ENCODE peak calls at places on chromosomes 11 and 22, in nine cellular contexts. U is HepG2, G is progenitor cell of endocrine pancreas, T is AG09319, W is epithelial cell of esophagus, I is coronary artery, B is uterus, Y is A549, M is brain microvascular endothelial cell. X is an unnamed sample.

GRCh38 chr11:19498986-19499669 is 213.5 kb upstream of the NAV2 start:
- DNase-seq in U (no peak), G (no peak), T (peak), W (peak), I (no peak), B (no peak), Y (no peak), M (peak), X (no peak)

GRCh38 chr22:45709866-45710265 is 38.2 kb downstream of the ATXN10 start:
- DNase-seq in U (no peak), G (no peak), T (no peak), W (peak), I (no peak), B (no peak), Y (no peak), M (peak), X (no peak)

GRCh38 chr11:102438311-102439062 is 14.1 kb downstream of the TMEM123 start:
- DNase-seq in U (peak), G (peak), T (no peak), W (no peak), I (no peak), B (no peak), Y (no peak), M (peak), X (no peak)

GRCh38 chr11:79592441-79593223 is 151.8 kb upstream of the TENM4 start:
- DNase-seq in U (no peak), G (no peak), T (no peak), W (no peak), I (no peak), B (no peak), Y (no peak), M (no peak), X (no peak)

GRCh38 chr11:19316434-19316833 is 75.7 kb upstream of the E2F8 start:
- DNase-seq in U (no peak), G (no peak), T (no peak), W (no peak), I (no peak), B (peak), Y (no peak), M (no peak), X (no peak)

GRCh38 chr11:88338223-88338661 is 706 bp upstream of the CTSC start:
- DNase-seq in U (peak), G (no peak), T (no peak), W (peak), I (no peak), B (peak), Y (peak), M (peak), X (no peak)

GRCh38 chr11:48167380-48167779 is 49.2 kb upstream of the OR4B1 start:
- DNase-seq in U (no peak), G (no peak), T (no peak), W (no peak), I (no peak), B (no peak), Y (no peak), M (no peak), X (no peak)

GRCh38 chr22:41699264-41700104 is at the start of gene MEI1:
- DNase-seq in U (no peak), G (peak), T (peak), W (peak), I (no peak), B (peak), Y (no peak), M (peak), X (peak)

GRCh38 chr11:114174712-114175495 is 115.4 kb downstream of the ZBTB16 start:
- DNase-seq in U (no peak), G (no peak), T (no peak), W (peak), I (no peak), B (no peak), Y (no peak), M (no peak), X (no peak)

GRCh38 chr11:33321483-33321882 is 64.3 kb downstream of the HIPK3 start:
- DNase-seq in U (no peak), G (no peak), T (no peak), W (no peak), I (no peak), B (no peak), Y (no peak), M (no peak), X (no peak)

GRCh38 chr11:9748361-9748970 is 84.6 kb downstream of the SWAP70 start:
- DNase-seq in U (peak), G (no peak), T (peak), W (peak), I (no peak), B (no peak), Y (peak), M (peak), X (peak)

GRCh38 chr11:102831709-102832492 is 11.5 kb downstream of the MMP3 start:
- DNase-seq in U (peak), G (no peak), T (no peak), W (no peak), I (no peak), B (no peak), Y (no peak), M (no peak), X (no peak)

GRCh38 chr11:45887587-45887986 is 2.1 kb downstream of the MAPK8IP1 start:
- DNase-seq in U (no peak), G (no peak), T (no peak), W (no peak), I (no peak), B (no peak), Y (no peak), M (no peak), X (no peak)

GRCh38 chr11:76824980-76825725 is 35.6 kb upstream of the ACER3 start:
- DNase-seq in U (no peak), G (no peak), T (no peak), W (peak), I (no peak), B (no peak), Y (no peak), M (no peak), X (no peak)

GRCh38 chr22:49736538-49736937 is 91.1 kb downstream of the BRD1 start:
- DNase-seq in U (no peak), G (peak), T (no peak), W (no peak), I (no peak), B (no peak), Y (no peak), M (no peak), X (no peak)

GRCh38 chr22:28435960-28436359 is 243.7 kb downstream of the TTC28 start:
- DNase-seq in U (no peak), G (no peak), T (no peak), W (peak), I (no peak), B (no peak), Y (no peak), M (no peak), X (no peak)

GRCh38 chr11:126345759-126346585 is 9.5 kb upstream of the ST3GAL4 start:
- DNase-seq in U (no peak), G (no peak), T (peak), W (peak), I (no peak), B (peak), Y (no peak), M (peak), X (no peak)

GRCh38 chr22:27668828-27669797 is 132.4 kb downstream of the MN1 start:
- DNase-seq in U (peak), G (no peak), T (no peak), W (peak), I (no peak), B (no peak), Y (peak), M (peak), X (no peak)

GRCh38 chr11:117075186-117075585 is 23.0 kb downstream of the SIK3 start:
- DNase-seq in U (no peak), G (no peak), T (no peak), W (peak), I (no peak), B (no peak), Y (no peak), M (no peak), X (no peak)

GRCh38 chr22:27790396-27791216 is 10.9 kb downstream of the MN1 start:
- DNase-seq in U (no peak), G (no peak), T (no peak), W (no peak), I (no peak), B (no peak), Y (no peak), M (no peak), X (no peak)

GRCh38 chr11:121318848-121319834 is 26.6 kb downstream of the SC5D start:
- DNase-seq in U (peak), G (no peak), T (no peak), W (peak), I (no peak), B (no peak), Y (no peak), M (peak), X (no peak)

GRCh38 chr22:38177044-38177443 is 4.6 kb downstream of the PLA2G6 start:
- DNase-seq in U (no peak), G (no peak), T (no peak), W (no peak), I (peak), B (no peak), Y (no peak), M (no peak), X (no peak)

GRCh38 chr22:27372969-27373670 is 428.4 kb downstream of the MN1 start:
- DNase-seq in U (peak), G (peak), T (no peak), W (peak), I (no peak), B (no peak), Y (no peak), M (peak), X (no peak)

GRCh38 chr11:11263238-11264030 is 89.6 kb downstream of the CSNK2A3 start:
- DNase-seq in U (no peak), G (no peak), T (no peak), W (peak), I (no peak), B (peak), Y (no peak), M (peak), X (no peak)

GRCh38 chr11:120102050-120102861 is 35.7 kb downstream of the TRIM29 start:
- DNase-seq in U (no peak), G (no peak), T (no peak), W (no peak), I (no peak), B (no peak), Y (no peak), M (no peak), X (no peak)

GRCh38 chr11:46564459-46564858 is 29.4 kb downstream of the AMBRA1 start:
- DNase-seq in U (no peak), G (no peak), T (no peak), W (peak), I (no peak), B (no peak), Y (no peak), M (no peak), X (no peak)

GRCh38 chr22:29635734-29636357 is 32.4 kb downstream of the NF2 start:
- DNase-seq in U (peak), G (no peak), T (peak), W (peak), I (no peak), B (no peak), Y (peak), M (no peak), X (no peak)

GRCh38 chr11:44279483-44279882 is 30.5 kb downstream of the ALX4 start:
- DNase-seq in U (no peak), G (no peak), T (no peak), W (no peak), I (no peak), B (no peak), Y (no peak), M (no peak), X (no peak)

GRCh38 chr22:32562916-32563315 is 88.3 kb downstream of the FBXO7 start:
- DNase-seq in U (no peak), G (no peak), T (no peak), W (no peak), I (no peak), B (no peak), Y (no peak), M (no peak), X (no peak)

GRCh38 chr22:32564170-32565001 is 89.8 kb downstream of the FBXO7 start:
- DNase-seq in U (no peak), G (no peak), T (no peak), W (peak), I (no peak), B (no peak), Y (no peak), M (peak), X (no peak)

GRCh38 chr22:32565002-32565339 is 90.4 kb downstream of the FBXO7 start:
- DNase-seq in U (no peak), G (no peak), T (no peak), W (no peak), I (no peak), B (no peak), Y (no peak), M (no peak), X (no peak)

GRCh38 chr22:32571764-32572163 is 97.2 kb downstream of the FBXO7 start:
- DNase-seq in U (no peak), G (no peak), T (no peak), W (no peak), I (peak), B (no peak), Y (no peak), M (no peak), X (no peak)

GRCh38 chr22:32567544-32567943 is 92.9 kb downstream of the FBXO7 start:
- DNase-seq in U (no peak), G (no peak), T (no peak), W (no peak), I (peak), B (no peak), Y (no peak), M (no peak), X (no peak)
- TF ChIP-seq CTCF in U (no peak), G (no peak), T (no peak), W (no peak), I (no peak), B (no peak), Y (no peak), M (no peak), X (no peak)

DNA sequence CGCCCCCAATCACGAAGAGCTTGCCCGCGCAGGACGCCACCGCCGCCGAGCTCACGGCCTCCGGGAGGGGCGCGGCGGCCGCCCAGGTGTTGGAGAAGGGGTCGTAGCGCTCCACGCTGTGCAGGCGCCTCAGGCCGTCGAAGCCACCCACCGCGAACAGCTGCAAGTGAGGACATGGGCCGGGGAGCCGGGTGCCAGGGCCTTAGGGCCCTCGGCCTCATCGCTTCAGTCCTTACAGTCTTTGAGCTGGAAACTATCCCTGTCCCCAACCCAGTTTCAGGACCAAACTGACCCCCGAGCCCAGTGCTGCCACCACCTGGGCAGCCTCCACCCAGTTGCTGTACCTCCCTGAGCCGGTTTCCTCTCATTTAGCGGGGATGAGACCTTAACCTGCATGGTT is 7.6 kb downstream of the KLHL35 start:
- DNase-seq in U (no peak), G (no peak), T (no peak), W (no peak), I (no peak), B (no peak), Y (peak), M (no peak), X (no peak)
- TF ChIP-seq CTCF in U (peak), G (peak), T (peak), W (peak), I (no peak), B (no peak), Y (peak), M (peak), X (no peak)

GRCh38 chr11:57977709-57978108 is 46.0 kb upstream of the OR9Q1 start:
- DNase-seq in U (no peak), G (no peak), T (no peak), W (no peak), I (no peak), B (no peak), Y (no peak), M (no peak), X (no peak)
- TF ChIP-seq CTCF in U (no peak), G (no peak), T (no peak), W (no peak), I (no peak), B (no peak), Y (no peak), M (no peak), X (no peak)

GRCh38 chr11:35232961-35233360 is 94.0 kb downstream of the CD44 start:
- DNase-seq in U (no peak), G (no peak), T (no peak), W (no peak), I (no peak), B (no peak), Y (no peak), M (no peak), X (no peak)

GRCh38 chr11:35223429-35223828 is 84.5 kb downstream of the CD44 start:
- DNase-seq in U (no peak), G (no peak), T (peak), W (no peak), I (no peak), B (peak), Y (no peak), M (peak), X (no peak)

GRCh38 chr11:35231074-35231473 is 92.1 kb downstream of the CD44 start:
- DNase-seq in U (no peak), G (no peak), T (no peak), W (no peak), I (no peak), B (no peak), Y (no peak), M (no peak), X (no peak)

GRCh38 chr11:35227551-35228341 is 88.8 kb downstream of the CD44 start:
- DNase-seq in U (no peak), G (no peak), T (no peak), W (no peak), I (no peak), B (no peak), Y (no peak), M (no peak), X (no peak)
- TF ChIP-seq CTCF in U (no peak), G (no peak), T (no peak), W (no peak), I (no peak), B (no peak), Y (no peak), M (no peak), X (no peak)

GRCh38 chr11:64348611-64349387 is 8.8 kb downstream of the CCDC88B start:
- DNase-seq in U (peak), G (no peak), T (no peak), W (no peak), I (no peak), B (no peak), Y (no peak), M (no peak), X (no peak)
- TF ChIP-seq CTCF in U (no peak), G (no peak), T (no peak), W (no peak), I (no peak), B (no peak), Y (no peak), M (no peak), X (no peak)

DNA sequence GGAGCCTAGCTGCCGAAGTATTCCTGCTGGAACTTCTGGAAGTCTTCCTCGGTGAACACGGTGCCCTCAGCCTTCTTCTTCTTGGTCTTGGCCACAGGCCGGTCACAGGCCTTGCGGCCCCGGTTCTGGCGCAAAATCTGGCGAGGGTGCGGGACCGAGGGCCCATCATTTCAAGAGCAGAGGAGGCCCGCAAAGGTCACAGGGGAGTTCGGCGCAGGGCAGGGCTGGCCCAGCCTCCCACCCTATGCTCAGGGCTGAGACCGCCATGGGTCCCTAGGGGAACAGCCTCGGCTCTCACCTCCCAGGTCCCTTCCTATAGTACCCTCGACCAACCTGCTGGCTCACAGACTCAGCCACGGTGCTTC is 3.1 kb downstream of the RPS19BP1 start:
- DNase-seq in U (no peak), G (no peak), T (no peak), W (no peak), I (no peak), B (no peak), Y (no peak), M (no peak), X (no peak)
- TF ChIP-seq CTCF in U (no peak), G (no peak), T (no peak), W (no peak), I (no peak), B (no peak), Y (no peak), M (no peak), X (no peak)